ENCODE peak calls at places on chromosomes 16 and 17, in eight cellular contexts. D is left ventricle myocardium inferior; G is body of pancreas; T is cardiac muscle cell; H is transverse colon; O is CD4-positive, alpha-beta T cell; V is right atrium auricular region; K is ovary. S is an unnamed sample.
A peak's percentile ranks its signal among the peaks of the same experiment; 100 is the strongest.

GRCh38 chr16:77877712-77878111 is 89.3 kb downstream of the VAT1L start:
- DNase-seq in D (no peak), G (no peak), T (peak; percentile 65), H (no peak), O (no peak), V (no peak), K (no peak), S (no peak)

GRCh38 chr17:7988750-7989178 is 13.7 kb upstream of the GUCY2D start:
- DNase-seq in D (no peak), G (peak; percentile 81), T (peak; percentile 90), H (peak; percentile 26), O (peak; percentile 30), V (no peak), K (peak; percentile 52), S (no peak)

GRCh38 chr17:39904990-39905288 is 13.5 kb downstream of the GSDMB start:
- DNase-seq in D (no peak), G (no peak), T (no peak), H (no peak), O (no peak), V (no peak), K (no peak), S (no peak)

GRCh38 chr17:556431-556995 is 158.1 kb downstream of the VPS53 start:
- DNase-seq in D (no peak), G (no peak), T (peak; percentile 54), H (no peak), O (no peak), V (no peak), K (no peak), S (no peak)

GRCh38 chr17:74140282-74140681 is 63.2 kb upstream of the RPL38 start:
- DNase-seq in D (no peak), G (no peak), T (no peak), H (no peak), O (no peak), V (no peak), K (no peak), S (no peak)

GRCh38 chr17:15112881-15113617 is 152.1 kb downstream of the PMP22 start:
- DNase-seq in D (no peak), G (no peak), T (no peak), H (no peak), O (no peak), V (no peak), K (no peak), S (peak; percentile 37)

GRCh38 chr16:83977056-83977815 is 9.2 kb downstream of the NECAB2 start:
- DNase-seq in D (no peak), G (no peak), T (no peak), H (no peak), O (no peak), V (no peak), K (no peak), S (no peak)

GRCh38 chr17:6669479-6670212 is 18.1 kb downstream of the C17orf100 start:
- DNase-seq in D (no peak), G (no peak), T (no peak), H (no peak), O (no peak), V (no peak), K (no peak), S (peak; percentile 89)

GRCh38 chr17:59643159-59643857 is 23.6 kb downstream of the CLTC start:
- DNase-seq in D (no peak), G (no peak), T (peak; percentile 46), H (no peak), O (no peak), V (no peak), K (no peak), S (no peak)

GRCh38 chr17:4945944-4946280 is 2.4 kb downstream of the PFN1 start:
- DNase-seq in D (no peak), G (no peak), T (no peak), H (no peak), O (no peak), V (no peak), K (no peak), S (no peak)

GRCh38 chr17:13410874-13411273 is 190.9 kb downstream of the HS3ST3A1 start:
- DNase-seq in D (no peak), G (peak; percentile 18), T (peak; percentile 67), H (no peak), O (no peak), V (no peak), K (no peak), S (no peak)

GRCh38 chr16:17312100-17312732 is 158.5 kb downstream of the XYLT1 start:
- DNase-seq in D (no peak), G (peak; percentile 59), T (no peak), H (peak; percentile 89), O (no peak), V (no peak), K (no peak), S (no peak)

GRCh38 chr17:30064738-30065137 is 51.9 kb upstream of the NSRP1 start:
- DNase-seq in D (no peak), G (no peak), T (no peak), H (no peak), O (no peak), V (no peak), K (no peak), S (no peak)

GRCh38 chr16:53212899-53213235 is 158.1 kb downstream of the CHD9 start:
- DNase-seq in D (no peak), G (no peak), T (no peak), H (no peak), O (no peak), V (no peak), K (no peak), S (no peak)

GRCh38 chr16:27969574-27969973 is 93.9 kb downstream of the GSG1L start:
- DNase-seq in D (no peak), G (no peak), T (peak; percentile 25), H (no peak), O (no peak), V (no peak), K (no peak), S (no peak)

GRCh38 chr17:50697076-50697475 is 10.6 kb downstream of the ANKRD40 start:
- DNase-seq in D (no peak), G (no peak), T (no peak), H (no peak), O (no peak), V (no peak), K (no peak), S (no peak)

GRCh38 chr17:8965394-8966168 is at the start of gene PIK3R5:
- DNase-seq in D (peak; percentile 50), G (peak; percentile 66), T (no peak), H (peak; percentile 75), O (peak; percentile 67), V (no peak), K (no peak), S (no peak)

GRCh38 chr16:55489119-55489955 is 10.3 kb downstream of the MMP2 start:
- DNase-seq in D (no peak), G (no peak), T (no peak), H (no peak), O (no peak), V (no peak), K (no peak), S (no peak)

GRCh38 chr16:85055503-85056210 is 28.1 kb downstream of the KIAA0513 start:
- DNase-seq in D (no peak), G (peak; percentile 76), T (peak; percentile 72), H (peak; percentile 72), O (peak; percentile 82), V (peak; percentile 69), K (no peak), S (no peak)

GRCh38 chr16:11582157-11582814 is 4.4 kb downstream of the LITAF start:
- DNase-seq in D (no peak), G (no peak), T (no peak), H (no peak), O (no peak), V (no peak), K (no peak), S (no peak)

GRCh38 chr16:59574296-59574695 is 840.2 kb upstream of the GOT2 start:
- DNase-seq in D (no peak), G (no peak), T (no peak), H (no peak), O (no peak), V (no peak), K (no peak), S (no peak)

GRCh38 chr16:56797861-56798260 is 67.1 kb upstream of the SLC12A3 start:
- DNase-seq in D (no peak), G (no peak), T (no peak), H (no peak), O (no peak), V (no peak), K (no peak), S (no peak)
- H3K27ac ChIP-seq in D (no peak overlapping the region), G (no peak overlapping the region), T (no peak overlapping the region), H (no peak overlapping the region), O (no peak overlapping the region), V (no peak overlapping the region), K (no peak overlapping the region), S (no peak overlapping the region)

GRCh38 chr17:48909796-48910195 is 1.6 kb downstream of the UBE2Z start:
- DNase-seq in D (no peak), G (peak; percentile 30), T (no peak), H (no peak), O (no peak), V (no peak), K (no peak), S (no peak)
- H3K9me3 ChIP-seq in D (no peaks in the 10 kb centered on the region), G (no peaks in the 10 kb centered on the region), T (no peaks in the 10 kb centered on the region), H (no peaks in the 10 kb centered on the region), O (no peaks in the 10 kb centered on the region), V (no peaks in the 10 kb centered on the region), K (no peaks in the 10 kb centered on the region), S (no peaks in the 10 kb centered on the region)

DNA sequence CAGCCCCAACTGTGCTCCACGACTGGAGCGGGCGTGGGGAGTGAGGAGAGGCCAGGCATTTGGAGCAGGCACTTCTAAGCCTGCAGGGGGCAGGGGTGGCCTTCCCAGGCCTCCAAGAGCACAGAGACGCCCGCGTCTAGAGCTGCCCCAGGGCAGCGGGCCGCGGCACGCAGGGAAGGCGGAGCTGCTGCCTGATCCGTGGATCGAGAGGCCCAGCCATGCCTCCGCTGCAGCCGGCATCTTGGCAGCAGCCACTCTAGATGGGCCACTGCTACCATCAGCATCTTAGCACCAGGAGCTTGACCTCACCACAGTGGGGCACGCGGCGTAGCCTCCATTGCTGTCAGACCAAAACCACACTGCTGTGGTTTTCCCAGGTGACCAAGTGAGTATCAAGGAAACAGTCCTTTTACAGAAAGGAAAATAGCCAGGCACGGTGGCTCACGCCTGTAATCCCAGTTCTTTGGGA is 20.4 kb upstream of the WDR45B start:
- DNase-seq in D (peak; percentile 59), G (peak; percentile 77), T (peak; percentile 51), H (peak; percentile 79), O (no peak), V (no peak), K (peak; percentile 34), S (no peak)
- TF ChIP-seq CTCF in D (peak; percentile 70), G (peak; percentile 94), T (peak; percentile 48), H (peak; percentile 75), O (peak; percentile 30), V (peak; percentile 71), K (no peak), S (no peak)

DNA sequence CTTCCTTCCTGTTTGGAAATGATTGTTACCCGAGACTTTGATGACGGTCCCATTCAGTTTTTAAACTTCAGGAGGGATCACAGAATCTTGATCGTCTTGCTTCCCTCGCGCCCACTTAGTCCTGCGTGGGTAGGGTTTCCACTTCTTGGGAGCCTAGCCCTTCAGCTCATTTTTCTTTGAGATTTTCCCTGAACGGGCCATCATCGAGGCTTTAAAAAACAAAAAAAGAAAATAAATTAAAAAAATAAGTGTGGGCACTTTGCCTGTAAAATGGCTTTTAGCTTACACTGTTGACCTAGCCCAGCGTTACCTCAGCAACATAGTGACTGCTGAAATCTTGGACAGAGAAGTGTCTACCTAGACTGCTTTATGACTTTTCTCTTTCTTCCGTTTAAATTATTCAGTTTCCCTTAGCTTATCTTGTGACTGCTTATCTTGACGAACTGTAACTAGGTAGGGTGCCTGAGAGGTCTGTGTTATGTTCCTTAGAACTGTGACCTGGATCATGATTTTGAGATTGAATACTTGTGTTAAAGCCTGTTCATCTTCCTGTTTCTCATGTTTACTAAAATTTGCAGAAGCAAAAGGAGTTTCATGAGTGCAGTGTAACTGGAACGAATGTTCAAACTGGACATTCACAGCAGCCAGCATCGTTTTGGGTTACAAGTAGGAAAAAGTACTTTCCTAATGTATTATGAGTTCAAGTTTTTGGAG is 868 bp downstream of the WWP2 start:
- DNase-seq in D (no peak), G (peak; percentile 42), T (peak; percentile 36), H (peak; percentile 30), O (peak; percentile 13), V (no peak), K (no peak), S (no peak)
- H3K27ac ChIP-seq in D (peak overlapping the region; percentile 89), G (peak overlapping the region; percentile 90), T (peak overlapping the region; percentile 77), H (peak overlapping the region; percentile 96), O (peak overlapping the region; percentile 86), V (peak overlapping the region; percentile 84), K (peak overlapping the region; percentile 82), S (peak overlapping the region; percentile 81)